ENCODE peak calls at places on chromosomes 6 and 20, in four cellular contexts. K is CD8-positive, alpha-beta memory T cell; O is HuH-7.5; R is T-helper 9 cell. E is an unnamed sample.

GRCh38 chr6:31585531-31585930 is 546 bp upstream of the LST1 start:
- DNase-seq in K (peak), O (no peak), R (no peak), E (no peak)

GRCh38 chr20:57656821-57657536 is 36.8 kb upstream of the ZBP1 start:
- DNase-seq in K (no peak), O (no peak), R (no peak), E (no peak)

GRCh38 chr6:32854376-32855178 is 585 bp downstream of the PSMB9 start:
- DNase-seq in K (no peak), O (no peak), R (peak), E (no peak)

GRCh38 chr6:144007779-144008500 is at the start of gene PLAGL1:
- DNase-seq in K (peak), O (peak), R (no peak), E (no peak)

GRCh38 chr6:160010067-160010466 is 41.2 kb downstream of the IGF2R start:
- DNase-seq in K (no peak), O (no peak), R (no peak), E (no peak)

GRCh38 chr20:57458400-57459160 is 66.4 kb downstream of the CTCFL start:
- DNase-seq in K (no peak), O (no peak), R (no peak), E (no peak)

GRCh38 chr6:134722429-134722828 is 227.5 kb downstream of the ALDH8A1 start:
- DNase-seq in K (no peak), O (no peak), R (no peak), E (no peak)

GRCh38 chr6:117280922-117281321 is 15.6 kb downstream of the VGLL2 start:
- DNase-seq in K (no peak), O (no peak), R (no peak), E (peak)

GRCh38 chr20:32842688-32843524 is 15.8 kb upstream of the EFCAB8 start:
- DNase-seq in K (no peak), O (no peak), R (no peak), E (peak)